ENCODE peak calls at places on chromosomes 7 and 10, in seven cellular contexts. V is EL; K is activated CD8-positive, alpha-beta memory T cell treated with anti-CD3 and anti-CD28 coated beads for 1 hour; F is GM04504; T is mesenchymal stem cell; G is aorta; J is fibroblast of mammary gland. Y is an unnamed sample.

GRCh38 chr10:89887406-89887805 is 186.0 kb downstream of the KIF20B start:
- DNase-seq in V (no peak), K (no peak), F (no peak), T (no peak), G (no peak), J (no peak), Y (no peak)

GRCh38 chr7:4168556-4168955 is 513.5 kb upstream of the FOXK1 start:
- DNase-seq in V (no peak), K (no peak), F (no peak), T (no peak), G (no peak), J (no peak), Y (no peak)

GRCh38 chr10:84138478-84139125 is 707 bp upstream of the GHITM start:
- DNase-seq in V (no peak), K (no peak), F (no peak), T (peak; percentile 82), G (peak; percentile 47), J (peak; percentile 33), Y (peak; percentile 11)

GRCh38 chr7:105885386-105886111 is 9.2 kb upstream of the ATXN7L1 start:
- DNase-seq in V (no peak), K (no peak), F (no peak), T (peak; percentile 27), G (no peak), J (peak; percentile 14), Y (no peak)

GRCh38 chr7:67950321-67951083 is 953.9 kb downstream of the TYW1 start:
- DNase-seq in V (no peak), K (no peak), F (no peak), T (no peak), G (no peak), J (no peak), Y (no peak)

GRCh38 chr7:351256-351655 is 61.3 kb downstream of the FOXL3 start:
- DNase-seq in V (no peak), K (no peak), F (no peak), T (no peak), G (no peak), J (no peak), Y (no peak)

GRCh38 chr10:119398996-119399395 is 143.5 kb downstream of the RGS10 start:
- DNase-seq in V (no peak), K (no peak), F (no peak), T (peak; percentile 56), G (no peak), J (peak; percentile 18), Y (no peak)

GRCh38 chr7:25845341-25845923 is 306.6 kb upstream of the NFE2L3 start:
- DNase-seq in V (no peak), K (no peak), F (no peak), T (no peak), G (no peak), J (no peak), Y (no peak)

GRCh38 chr10:76523215-76523614 is 1091.8 kb downstream of the LRMDA start:
- DNase-seq in V (no peak), K (no peak), F (no peak), T (no peak), G (peak; percentile 37), J (no peak), Y (peak; percentile 13)

GRCh38 chr7:18458830-18459229 is 36.7 kb upstream of the HDAC9 start:
- DNase-seq in V (peak; percentile 12), K (no peak), F (peak; percentile 42), T (no peak), G (no peak), J (peak; percentile 57), Y (peak; percentile 91)

GRCh38 chr10:64320448-64320847 is 799.2 kb downstream of the REEP3 start:
- DNase-seq in V (no peak), K (no peak), F (no peak), T (no peak), G (no peak), J (no peak), Y (no peak)

GRCh38 chr10:58967551-58968418 is 208.7 kb upstream of the PHYHIPL start:
- DNase-seq in V (no peak), K (no peak), F (no peak), T (peak; percentile 6), G (peak; percentile 44), J (no peak), Y (no peak)

GRCh38 chr7:90892213-90892612 is 296.1 kb downstream of the CDK14 start:
- DNase-seq in V (no peak), K (no peak), F (no peak), T (peak; percentile 8), G (no peak), J (peak; percentile 39), Y (no peak)

GRCh38 chr7:151243411-151244155 is 4.9 kb downstream of the SMARCD3 start:
- DNase-seq in V (no peak), K (no peak), F (no peak), T (peak; percentile 10), G (no peak), J (no peak), Y (no peak)

GRCh38 chr7:114923403-114923713 is 1.5 kb downstream of the MDFIC start:
- DNase-seq in V (no peak), K (no peak), F (no peak), T (no peak), G (no peak), J (no peak), Y (no peak)

GRCh38 chr10:16436367-16436757 is 448 bp upstream of the PTER start:
- DNase-seq in V (no peak), K (no peak), F (no peak), T (no peak), G (peak; percentile 46), J (peak; percentile 2), Y (no peak)

GRCh38 chr7:121262221-121262620 is 66.6 kb upstream of the WNT16 start:
- DNase-seq in V (no peak), K (no peak), F (no peak), T (no peak), G (no peak), J (no peak), Y (no peak)

GRCh38 chr7:19107392-19108147 is 9.9 kb downstream of the TWIST1 start:
- DNase-seq in V (peak; percentile 86), K (no peak), F (no peak), T (peak; percentile 69), G (peak; percentile 52), J (peak; percentile 83), Y (peak; percentile 75)

GRCh38 chr10:7763929-7764328 is 23.9 kb downstream of the KIN start:
- DNase-seq in V (no peak), K (no peak), F (no peak), T (no peak), G (no peak), J (no peak), Y (no peak)

GRCh38 chr7:149750122-149750845 is 23.1 kb downstream of the ZNF467 start:
- DNase-seq in V (no peak), K (no peak), F (no peak), T (no peak), G (no peak), J (no peak), Y (no peak)

GRCh38 chr7:49099587-49100326 is 175.4 kb downstream of the CDC14C start:
- DNase-seq in V (no peak), K (no peak), F (no peak), T (no peak), G (no peak), J (no peak), Y (no peak)

GRCh38 chr10:78977761-78978305 is 90.9 kb upstream of the ZMIZ1 start:
- DNase-seq in V (peak; percentile 88), K (no peak), F (peak; percentile 54), T (peak; percentile 97), G (peak; percentile 77), J (peak; percentile 93), Y (peak; percentile 96)

GRCh38 chr10:43953672-43954071 is 305.0 kb upstream of the ZNF32 start:
- DNase-seq in V (no peak), K (no peak), F (no peak), T (no peak), G (no peak), J (no peak), Y (no peak)

GRCh38 chr7:31073486-31074383 is 21.6 kb downstream of the ADCYAP1R1 start:
- DNase-seq in V (peak; percentile 64), K (no peak), F (peak; percentile 1), T (no peak), G (no peak), J (peak; percentile 29), Y (peak; percentile 65)

GRCh38 chr7:46630031-46630430 is 709.0 kb upstream of the IGFBP3 start:
- DNase-seq in V (peak; percentile 68), K (no peak), F (no peak), T (peak; percentile 85), G (no peak), J (peak; percentile 22), Y (peak; percentile 78)

GRCh38 chr7:43135129-43135528 is 22.7 kb downstream of the HECW1 start:
- DNase-seq in V (no peak), K (no peak), F (no peak), T (no peak), G (no peak), J (no peak), Y (no peak)

GRCh38 chr10:42850931-42851330 is 68.3 kb downstream of the BMS1 start:
- DNase-seq in V (peak; percentile 77), K (no peak), F (no peak), T (no peak), G (no peak), J (no peak), Y (no peak)

GRCh38 chr7:158394936-158395335 is 192.7 kb downstream of the PTPRN2 start:
- DNase-seq in V (no peak), K (no peak), F (no peak), T (no peak), G (no peak), J (no peak), Y (no peak)

GRCh38 chr10:108461976-108462375 is 1297.5 kb upstream of the SORCS1 start:
- DNase-seq in V (no peak), K (no peak), F (no peak), T (no peak), G (no peak), J (no peak), Y (no peak)

GRCh38 chr10:60444494-60445064 is 54.9 kb upstream of the ANK3 start:
- DNase-seq in V (peak; percentile 39), K (no peak), F (no peak), T (no peak), G (no peak), J (peak; percentile 60), Y (peak; percentile 40)